ENCODE peak calls at places on chromosomes 13 and 19, in ten cellular contexts. Z, P, C, X, V, U, Q, B, R and D are unnamed samples.

GRCh38 chr19:4064551-4065260 is 2.0 kb downstream of the ZBTB7A start:
- DNase-seq in C (no peak), X (no peak), Z (no peak), B (no peak), V (no peak), Q (peak), P (peak), R (no peak), U (no peak), D (peak)

GRCh38 chr19:4172861-4173473 is 9.4 kb downstream of the SIRT6 start:
- DNase-seq in X (peak), V (peak), B (peak), U (no peak), C (peak), Q (no peak), P (peak), Z (peak), R (no peak), D (peak)

GRCh38 chr13:102698649-102698980 is 3.8 kb upstream of the METTL21C start:
- DNase-seq in Z (no peak), C (no peak), V (no peak), B (no peak), R (no peak), X (no peak), P (no peak), Q (no peak), U (no peak), D (no peak)

GRCh38 chr13:106212436-106213010 is 322.9 kb downstream of the EFNB2 start:
- DNase-seq in U (no peak), Z (no peak), Q (no peak), X (peak), P (no peak), V (no peak), B (no peak), C (no peak), R (no peak), D (no peak)

GRCh38 chr13:62643799-62644484 is 1228.3 kb upstream of the PCDH20 start:
- DNase-seq in P (peak), R (no peak), Z (no peak), U (no peak), Q (no peak), C (no peak), B (no peak), X (no peak), V (no peak), D (no peak)

GRCh38 chr13:79776538-79776937 is 295.6 kb downstream of the NDFIP2 start:
- DNase-seq in Z (no peak), R (peak), C (no peak), Q (no peak), X (peak), B (peak), U (no peak), P (no peak), V (peak), D (no peak)

GRCh38 chr19:41521860-41522555 is 54.0 kb upstream of the CEACAM21 start:
- DNase-seq in V (no peak), B (no peak), C (no peak), R (no peak), Z (no peak), X (no peak), U (no peak), P (peak), Q (no peak), D (peak)

GRCh38 chr19:44151491-44151890 is 10.1 kb downstream of the ZNF234 start:
- DNase-seq in P (no peak), Q (no peak), Z (no peak), R (no peak), U (no peak), C (no peak), V (no peak), X (no peak), B (no peak), D (no peak)

GRCh38 chr13:21670006-21670882 is 629 bp upstream of the FGF9 start:
- DNase-seq in C (no peak), P (peak), V (peak), B (no peak), X (peak), Q (no peak), Z (peak), R (peak), U (peak), D (peak)

GRCh38 chr13:110398564-110399507 is 91.8 kb downstream of the COL4A2 start:
- DNase-seq in R (peak), B (no peak), U (no peak), P (no peak), V (no peak), C (no peak), Q (no peak), Z (no peak), X (peak), D (no peak)

GRCh38 chr13:30479590-30480219 is 14.0 kb upstream of the HMGB1 start:
- DNase-seq in X (no peak), U (no peak), V (no peak), Z (no peak), C (no peak), Q (no peak), B (no peak), P (no peak), R (no peak), D (no peak)

GRCh38 chr19:20051841-20052768 is 12.8 kb upstream of the ZNF682 start:
- DNase-seq in Z (peak), X (peak), U (peak), R (peak), B (peak), C (peak), P (peak), V (peak), Q (peak), D (peak)

GRCh38 chr19:11657307-11657706 is 60.0 kb downstream of the ZNF627 start:
- DNase-seq in U (no peak), B (no peak), X (no peak), Q (no peak), V (no peak), C (peak), R (no peak), P (no peak), Z (no peak), D (no peak)

GRCh38 chr19:50344661-50345318 is 15.6 kb upstream of the KCNC3 start:
- DNase-seq in C (no peak), B (no peak), R (no peak), P (no peak), X (no peak), Z (peak), Q (no peak), V (no peak), U (no peak), D (no peak)

GRCh38 chr19:6811906-6812305 is 39.4 kb downstream of the VAV1 start:
- DNase-seq in B (peak), R (peak), X (peak), P (no peak), C (no peak), U (no peak), Z (no peak), V (peak), Q (no peak), D (peak)

GRCh38 chr19:43776285-43776684 is 4.5 kb downstream of the KCNN4 start:
- DNase-seq in X (no peak), R (no peak), C (peak), P (no peak), V (no peak), Z (no peak), B (no peak), Q (no peak), U (no peak), D (peak)

GRCh38 chr13:59774511-59774911 is 389.2 kb downstream of the DIAPH3 start:
- DNase-seq in R (peak), Q (no peak), U (no peak), P (peak), Z (no peak), B (peak), V (peak), X (peak), C (no peak), D (no peak)

GRCh38 chr13:59477011-59477410 is 686.7 kb downstream of the DIAPH3 start:
- DNase-seq in Z (no peak), B (no peak), P (no peak), V (no peak), Q (no peak), X (no peak), R (no peak), U (no peak), C (no peak), D (peak)

GRCh38 chr13:38866649-38867048 is 124.0 kb downstream of the STOML3 start:
- DNase-seq in Q (no peak), Z (no peak), U (no peak), B (peak), R (no peak), P (no peak), V (no peak), X (no peak), C (no peak), D (no peak)

GRCh38 chr13:44013666-44014291 is 134.1 kb downstream of the LACC1 start:
- DNase-seq in B (peak), Q (no peak), C (no peak), Z (no peak), R (peak), U (no peak), V (peak), X (peak), P (no peak), D (no peak)

GRCh38 chr13:44011036-44011435 is 131.3 kb downstream of the LACC1 start:
- DNase-seq in C (no peak), P (no peak), Q (no peak), X (no peak), U (no peak), Z (no peak), B (no peak), V (peak), R (peak), D (no peak)

GRCh38 chr13:44014501-44014900 is 134.8 kb downstream of the LACC1 start:
- DNase-seq in X (no peak), B (no peak), V (no peak), R (no peak), U (no peak), C (no peak), P (no peak), Z (no peak), Q (no peak), D (no peak)

GRCh38 chr13:44015133-44015532 is 135.4 kb downstream of the LACC1 start:
- DNase-seq in X (no peak), B (no peak), V (no peak), U (no peak), Q (no peak), R (no peak), P (no peak), Z (no peak), C (no peak), D (no peak)

GRCh38 chr13:44012910-44013309 is 133.2 kb downstream of the LACC1 start:
- DNase-seq in X (no peak), V (no peak), U (no peak), Z (no peak), B (no peak), C (no peak), R (peak), Q (no peak), P (no peak), D (no peak)
- H3K4me3 ChIP-seq in X (no peak), V (no peak), U (no peak), Z (no peak), B (no peak), C (no peak), R (no peak), Q (no peak), P (no peak), D (no peak)

GRCh38 chr19:1467512-1468273 is 11.3 kb downstream of the C19orf25 start:
- DNase-seq in B (no peak), P (peak), R (no peak), U (no peak), C (no peak), Q (no peak), V (no peak), Z (no peak), X (no peak), D (peak)

GRCh38 chr19:1468274-1469199 is 10.5 kb downstream of the C19orf25 start:
- DNase-seq in B (peak), U (no peak), R (no peak), Z (no peak), Q (no peak), X (peak), V (peak), C (no peak), P (peak), D (peak)

GRCh38 chr19:1470864-1471513 is 8.0 kb downstream of the C19orf25 start:
- DNase-seq in Z (no peak), V (no peak), R (no peak), C (no peak), B (peak), Q (no peak), U (no peak), P (peak), X (no peak), D (peak)

GRCh38 chr19:1469936-1470863 is 8.8 kb downstream of the C19orf25 start:
- DNase-seq in Z (no peak), R (no peak), Q (no peak), V (no peak), C (peak), X (peak), P (peak), B (peak), U (no peak), D (peak)

GRCh38 chr19:1469200-1469935 is 9.6 kb downstream of the C19orf25 start:
- DNase-seq in R (no peak), U (no peak), V (no peak), P (peak), Q (no peak), B (peak), C (no peak), X (no peak), Z (no peak), D (peak)
- H3K4me3 ChIP-seq in R (no peak), U (no peak), V (no peak), P (peak), Q (peak), B (peak), C (no peak), X (peak), Z (peak), D (peak)

GRCh38 chr13:101417043-101417406 is 717 bp upstream of the NALCN start:
- DNase-seq in Q (no peak), V (no peak), Z (no peak), P (peak), R (peak), X (no peak), C (peak), B (peak), U (no peak), D (peak)
- H3K4me3 ChIP-seq in Q (peak), V (peak), Z (no peak), P (peak), R (peak), X (peak), C (peak), B (peak), U (peak), D (no peak)

GRCh38 chr13:51728275-51728673 is 75.7 kb downstream of the DHRS12 start:
- DNase-seq in C (no peak), Z (no peak), X (no peak), R (no peak), Q (no peak), P (no peak), V (no peak), B (no peak), U (no peak), D (no peak)

GRCh38 chr13:51731759-51732158 is 72.2 kb downstream of the DHRS12 start:
- DNase-seq in P (no peak), V (peak), U (no peak), B (peak), C (no peak), Q (no peak), R (no peak), Z (no peak), X (peak), D (no peak)

GRCh38 chr13:51728972-51729371 is 75.0 kb downstream of the DHRS12 start:
- DNase-seq in C (no peak), B (peak), P (no peak), V (peak), R (peak), X (peak), Z (no peak), Q (no peak), U (no peak), D (no peak)

GRCh38 chr13:51730927-51731326 is 73.0 kb downstream of the DHRS12 start:
- DNase-seq in R (no peak), X (no peak), Q (no peak), V (no peak), Z (no peak), B (no peak), C (no peak), U (no peak), P (no peak), D (no peak)

DNA sequence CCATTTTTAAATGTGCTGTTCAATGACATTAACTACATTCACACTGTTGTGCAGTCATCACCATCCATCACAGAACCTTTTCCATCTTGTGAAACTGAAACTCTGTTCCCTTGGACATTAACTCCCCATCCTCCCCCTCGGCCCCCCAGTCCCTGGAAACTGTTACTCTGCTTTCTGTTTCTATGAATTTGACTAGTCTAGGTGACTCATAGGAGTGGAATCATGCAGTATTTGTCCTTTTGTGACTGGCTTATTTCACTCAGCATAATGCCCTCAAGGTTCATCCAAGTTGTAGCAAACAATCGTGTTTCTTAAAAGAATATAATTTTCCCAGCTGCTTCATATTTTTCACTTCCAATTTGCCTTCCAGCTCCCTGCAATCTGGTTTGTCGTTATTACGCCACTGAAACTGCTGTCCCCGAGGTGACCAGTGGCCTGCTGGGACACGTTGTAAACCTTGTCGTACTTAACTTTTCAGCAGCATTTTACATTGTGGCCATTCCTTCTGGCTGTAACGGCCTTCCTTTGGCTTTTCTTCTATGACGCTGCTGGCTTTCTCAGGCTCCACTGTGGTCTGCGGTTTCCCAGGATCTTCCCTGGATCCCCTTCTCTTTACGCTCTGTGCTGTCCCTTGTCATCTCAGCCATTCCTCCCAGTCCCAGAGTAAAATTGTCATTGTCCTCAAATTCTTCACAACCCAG is 74.0 kb downstream of the DHRS12 start:
- DNase-seq in Z (no peak), R (peak), Q (no peak), C (peak), X (peak), B (peak), P (no peak), V (peak), U (peak), D (no peak)
- H3K4me3 ChIP-seq in Z (no peak), R (peak), Q (no peak), C (no peak), X (peak), B (no peak), P (no peak), V (peak), U (peak), D (no peak)

GRCh38 chr19:45152504-45153338 is 8.1 kb downstream of the NKPD1 start:
- DNase-seq in Q (no peak), V (peak), B (no peak), R (peak), X (peak), C (no peak), Z (no peak), U (no peak), P (peak), D (peak)

GRCh38 chr19:45153339-45154063 is 7.3 kb downstream of the NKPD1 start:
- DNase-seq in Z (no peak), X (peak), C (no peak), Q (no peak), V (no peak), P (peak), B (no peak), U (no peak), R (peak), D (peak)

GRCh38 chr19:45150731-45151725 is 9.8 kb downstream of the NKPD1 start:
- DNase-seq in Q (no peak), U (no peak), X (no peak), Z (no peak), R (no peak), P (no peak), B (peak), V (no peak), C (peak), D (no peak)

GRCh38 chr19:45150180-45150579 is 10.6 kb downstream of the NKPD1 start:
- DNase-seq in B (no peak), U (no peak), P (no peak), C (no peak), Q (no peak), V (no peak), Z (no peak), R (no peak), X (no peak), D (no peak)

DNA sequence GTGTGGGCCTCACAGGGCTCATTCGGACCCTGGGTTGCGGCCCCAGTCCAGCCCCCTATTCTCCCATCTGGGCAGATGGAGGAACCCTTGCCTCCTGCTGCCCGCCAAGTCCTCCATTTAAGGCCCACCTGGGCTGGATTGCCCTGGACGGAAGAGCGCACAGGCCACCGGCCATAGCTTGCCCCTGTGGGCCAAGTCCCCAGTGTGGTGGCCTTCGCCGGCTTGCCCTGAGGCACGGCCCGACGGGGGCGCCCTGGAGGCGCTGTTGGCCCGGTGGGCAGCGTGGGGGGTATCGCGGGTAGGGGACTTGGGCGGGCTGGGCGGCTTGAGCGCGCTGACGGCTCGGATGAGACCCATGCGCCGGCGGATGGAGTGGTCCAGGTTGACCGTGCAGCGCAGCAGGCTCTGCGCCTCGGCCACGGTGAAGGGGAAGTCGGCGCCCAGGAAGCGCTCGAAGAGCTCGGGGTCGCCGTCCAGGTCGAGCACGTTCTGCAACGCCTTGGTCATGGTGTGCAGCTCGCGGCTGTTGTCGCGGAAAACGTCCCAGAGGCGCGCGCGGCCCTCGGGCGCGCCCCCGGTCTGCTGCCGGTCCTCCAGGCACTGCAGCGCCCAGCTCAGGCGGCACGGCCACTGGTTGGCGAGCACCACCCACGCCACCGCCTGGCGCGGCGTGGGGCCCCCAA is 8.8 kb downstream of the NKPD1 start:
- DNase-seq in P (peak), B (no peak), Z (no peak), Q (no peak), X (no peak), U (no peak), R (no peak), C (no peak), V (no peak), D (peak)
- H3K4me3 ChIP-seq in P (peak), B (no peak), Z (peak), Q (peak), X (no peak), U (no peak), R (no peak), C (no peak), V (peak), D (no peak)

DNA sequence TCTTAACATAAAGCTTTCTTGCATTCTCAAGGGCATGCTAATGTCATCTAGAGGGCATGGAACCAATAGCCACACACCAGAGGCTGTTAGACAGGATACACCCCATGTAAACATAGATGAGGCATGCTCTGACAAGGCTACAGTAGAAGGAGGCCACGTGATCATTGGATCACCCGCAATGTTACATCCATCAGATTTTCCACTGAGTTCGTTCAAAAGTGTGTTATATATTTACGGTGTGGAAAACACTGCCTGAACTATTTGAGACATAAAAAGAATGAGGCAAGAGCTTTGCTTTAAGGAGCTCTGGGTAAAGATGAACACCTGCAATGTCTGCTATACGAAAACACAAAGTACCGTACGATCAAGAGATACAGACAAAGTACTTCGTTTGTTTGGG is 817.5 kb upstream of the SLC10A2 start:
- DNase-seq in V (peak), C (no peak), Z (no peak), R (peak), U (no peak), Q (no peak), B (peak), X (no peak), P (no peak), D (no peak)
- H3K4me3 ChIP-seq in V (no peak), C (no peak), Z (no peak), R (no peak), U (no peak), Q (no peak), B (no peak), X (no peak), P (no peak), D (no peak)

GRCh38 chr19:33403973-33404304 is 30.4 kb downstream of the CEBPG start:
- DNase-seq in C (no peak), X (peak), B (no peak), R (no peak), U (no peak), Z (no peak), V (no peak), Q (no peak), P (no peak), D (peak)

GRCh38 chr19:33403221-33403972 is 29.9 kb downstream of the CEBPG start:
- DNase-seq in Z (peak), R (no peak), X (no peak), C (no peak), Q (no peak), B (no peak), U (peak), P (no peak), V (no peak), D (peak)

GRCh38 chr19:33404916-33405315 is 31.4 kb downstream of the CEBPG start:
- DNase-seq in R (no peak), U (peak), X (peak), C (no peak), Z (peak), P (no peak), Q (no peak), B (no peak), V (no peak), D (peak)

GRCh38 chr19:33405491-33406461 is 32.3 kb downstream of the CEBPG start:
- DNase-seq in X (no peak), P (no peak), R (no peak), B (no peak), V (no peak), C (no peak), Q (no peak), U (peak), Z (peak), D (peak)

GRCh38 chr19:33404506-33404905 is 31.0 kb downstream of the CEBPG start:
- DNase-seq in P (no peak), X (no peak), Q (no peak), U (peak), C (no peak), B (no peak), R (no peak), V (no peak), Z (peak), D (peak)
- H3K4me3 ChIP-seq in P (no peak), X (no peak), Q (no peak), U (no peak), C (no peak), B (no peak), R (no peak), V (no peak), Z (no peak), D (no peak)